ENCODE peak calls at places on chromosome 10, in nine cellular contexts. W is pancreas; N is stimulated activated CD4-positive, alpha-beta T cell treated with anti-CD3 and anti-CD28 coated beads, Interleukin-12 subunit alpha, Interleukin-12 subunit beta, amount 100 ng/mL, for 24 hours; D is stimulated activated CD8-positive, alpha-beta memory T cell treated with anti-CD3 and anti-CD28 coated beads, Interleukin-15, amount 100 ng/mL, for 4 hours; M is DMS79; B is H7; Y is OCI-M1; T is CD8-positive, alpha-beta T cell; Q is esophagus squamous epithelium. A is an unnamed sample.

GRCh38 chr10:123398180-123398591 is 244.0 kb downstream of the BUB3 start:
- DNase-seq in W (no peak), N (no peak), D (no peak), M (peak), B (no peak), Y (no peak), T (no peak), Q (no peak), A (no peak)

GRCh38 chr10:132984801-132985545 is 42.6 kb upstream of the CFAP46 start:
- DNase-seq in W (no peak), N (no peak), D (no peak), M (no peak), B (peak), Y (no peak), T (no peak), Q (no peak), A (no peak)

GRCh38 chr10:13276749-13277394 is 23.0 kb downstream of the PHYH start:
- DNase-seq in W (no peak), N (no peak), D (no peak), M (no peak), B (no peak), Y (peak), T (no peak), Q (no peak), A (no peak)

GRCh38 chr10:23556727-23557440 is 118.0 kb downstream of the OTUD1 start:
- DNase-seq in W (no peak), N (no peak), D (no peak), M (no peak), B (no peak), Y (no peak), T (no peak), Q (no peak), A (no peak)

GRCh38 chr10:14009315-14010082 is 321.2 kb downstream of the FRMD4A start:
- DNase-seq in W (no peak), N (peak), D (peak), M (no peak), B (no peak), Y (no peak), T (peak), Q (no peak), A (no peak)

GRCh38 chr10:79380125-79380917 is 33.1 kb downstream of the PPIF start:
- DNase-seq in W (no peak), N (no peak), D (no peak), M (no peak), B (no peak), Y (no peak), T (no peak), Q (no peak), A (no peak)

GRCh38 chr10:70234668-70235447 is 1.6 kb upstream of the PPA1 start:
- DNase-seq in W (no peak), N (no peak), D (no peak), M (no peak), B (no peak), Y (peak), T (no peak), Q (no peak), A (no peak)

GRCh38 chr10:122210481-122211265 is 60.4 kb upstream of the BTBD16 start:
- DNase-seq in W (no peak), N (no peak), D (no peak), M (no peak), B (no peak), Y (no peak), T (no peak), Q (no peak), A (no peak)

GRCh38 chr10:117927334-117927733 is 119.4 kb downstream of the RAB11FIP2 start:
- DNase-seq in W (no peak), N (no peak), D (no peak), M (no peak), B (no peak), Y (peak), T (no peak), Q (no peak), A (no peak)

GRCh38 chr10:22670796-22671195 is 43.6 kb downstream of the PIP4K2A start:
- DNase-seq in W (no peak), N (no peak), D (no peak), M (no peak), B (no peak), Y (no peak), T (no peak), Q (no peak), A (no peak)

GRCh38 chr10:118259288-118259906 is 82.7 kb downstream of the FAM204A start:
- DNase-seq in W (peak), N (peak), D (no peak), M (no peak), B (peak), Y (peak), T (no peak), Q (no peak), A (no peak)

GRCh38 chr10:108147346-108147745 is 982.8 kb upstream of the SORCS1 start:
- DNase-seq in W (no peak), N (no peak), D (no peak), M (no peak), B (no peak), Y (peak), T (no peak), Q (no peak), A (no peak)

GRCh38 chr10:123428302-123428701 is 237.9 kb upstream of the GPR26 start:
- DNase-seq in W (no peak), N (no peak), D (no peak), M (no peak), B (no peak), Y (no peak), T (no peak), Q (no peak), A (no peak)

GRCh38 chr10:7767209-7767608 is 20.6 kb downstream of the KIN start:
- DNase-seq in W (no peak), N (no peak), D (no peak), M (no peak), B (no peak), Y (no peak), T (no peak), Q (no peak), A (no peak)

GRCh38 chr10:31362023-31362641 is 43.1 kb downstream of the ZEB1 start:
- DNase-seq in W (no peak), N (no peak), D (no peak), M (no peak), B (no peak), Y (no peak), T (no peak), Q (no peak), A (no peak)

A was measured in thoracic aorta.